ENCODE peak calls at places on chromosomes 16 and 17, in nine cellular contexts. P is CD4-positive, alpha-beta memory T cell; M is aorta; F is colonic mucosa; K is tibial artery; A is uterus; W is pancreas; J is heart right ventricle; U is thoracic aorta. I is an unnamed sample.
A peak's percentile ranks its signal among the peaks of the same experiment; 100 is the strongest.

GRCh38 chr17:15483416-15483815 is 16.0 kb upstream of the CDRT4 start:
- DNase-seq in F (no peak), U (no peak), M (no peak), K (no peak), P (no peak), J (no peak), A (no peak), W (no peak), I (no peak)

GRCh38 chr16:50547340-50547865 is 793 bp upstream of the NKD1 start:
- DNase-seq in W (peak; percentile 74), A (peak; percentile 45), U (no peak), K (peak; percentile 44), P (peak; percentile 88), M (peak; percentile 87), J (peak; percentile 36), F (peak; percentile 57), I (peak; percentile 79)

GRCh38 chr16:31453255-31454204 is 5.8 kb upstream of the ARMC5 start:
- DNase-seq in W (no peak), M (no peak), K (peak; percentile 68), U (no peak), P (no peak), J (no peak), A (no peak), F (no peak), I (peak; percentile 71)

GRCh38 chr16:31105677-31106213 is 2.4 kb upstream of the BCKDK start:
- DNase-seq in F (peak; percentile 91), J (peak; percentile 92), W (peak; percentile 85), U (peak; percentile 53), K (peak; percentile 72), P (peak; percentile 61), M (peak; percentile 95), A (peak; percentile 81), I (peak; percentile 96)

GRCh38 chr17:19485800-19486340 is 47.8 kb upstream of the SLC47A1 start:
- DNase-seq in K (no peak), A (no peak), M (peak; percentile 8), P (no peak), J (no peak), F (no peak), W (no peak), U (no peak), I (no peak)

GRCh38 chr17:60284709-60285108 is 107.2 kb downstream of the USP32 start:
- DNase-seq in W (no peak), A (no peak), J (no peak), U (no peak), P (no peak), K (no peak), F (no peak), M (no peak), I (no peak)

GRCh38 chr17:77125432-77125901 is 15.3 kb upstream of the SEC14L1 start:
- DNase-seq in J (no peak), F (no peak), M (no peak), A (no peak), U (no peak), P (no peak), W (no peak), K (no peak), I (no peak)

GRCh38 chr17:80453980-80454556 is 22.3 kb downstream of the NPTX1 start:
- DNase-seq in A (no peak), J (no peak), P (no peak), K (no peak), W (no peak), M (no peak), F (peak; percentile 28), U (no peak), I (no peak)

GRCh38 chr17:78365561-78366108 is 5.8 kb upstream of the SOCS3 start:
- DNase-seq in J (no peak), U (no peak), A (no peak), K (no peak), F (peak; percentile 18), W (no peak), M (no peak), P (no peak), I (peak; percentile 69)

GRCh38 chr16:88803264-88803987 is at the start of gene CDT1:
- DNase-seq in M (peak; percentile 95), F (peak; percentile 83), P (peak; percentile 84), W (peak; percentile 67), A (peak; percentile 78), J (peak; percentile 89), U (no peak), K (peak; percentile 65), I (peak; percentile 96)

GRCh38 chr16:51150159-51150893 is 744 bp downstream of the SALL1 start:
- DNase-seq in P (no peak), J (no peak), M (no peak), U (no peak), A (peak; percentile 36), K (no peak), W (no peak), F (no peak), I (no peak)

GRCh38 chr16:1960665-1961630 is 1.6 kb downstream of the NDUFB10 start:
- DNase-seq in U (no peak), K (no peak), M (no peak), J (no peak), A (no peak), W (no peak), F (no peak), P (peak; percentile 39), I (peak; percentile 45)

GRCh38 chr16:84869464-84869863 is 49.7 kb downstream of the CRISPLD2 start:
- DNase-seq in W (no peak), A (no peak), J (no peak), K (no peak), M (no peak), F (no peak), P (no peak), U (no peak), I (peak; percentile 4)

GRCh38 chr17:4735825-4736651 is 3.6 kb upstream of the ZMYND15 start:
- DNase-seq in W (no peak), U (no peak), K (peak; percentile 62), A (no peak), P (no peak), M (no peak), J (no peak), F (no peak), I (no peak)

GRCh38 chr17:57553525-57553924 is 191.6 kb downstream of the CCDC182 start:
- DNase-seq in F (no peak), W (no peak), J (no peak), U (no peak), A (no peak), M (no peak), K (no peak), P (no peak), I (no peak)
- H3K27ac ChIP-seq in F (no peak overlapping the region), W (no peak overlapping the region), J (no peak overlapping the region), U (no peak overlapping the region), A (peak overlapping the region; percentile 11), M (no peak overlapping the region), K (no peak overlapping the region), P (no peak overlapping the region), I (no peak overlapping the region)

GRCh38 chr17:181213-182163 is at the start of gene DOC2B:
- DNase-seq in A (no peak), M (peak; percentile 86), P (no peak), F (peak; percentile 38), J (peak; percentile 63), U (no peak), W (peak; percentile 72), K (no peak), I (peak; percentile 85)

GRCh38 chr17:182164-182751 is 808 bp upstream of the DOC2B start:
- DNase-seq in W (peak; percentile 93), K (no peak), P (no peak), U (no peak), A (no peak), M (no peak), J (no peak), F (no peak), I (peak; percentile 63)

GRCh38 chr17:185445-186138 is 4.1 kb upstream of the DOC2B start:
- DNase-seq in W (no peak), P (no peak), F (no peak), A (no peak), J (no peak), M (no peak), K (no peak), U (no peak), I (peak; percentile 10)

GRCh38 chr17:180380-181212 is 854 bp downstream of the DOC2B start:
- DNase-seq in K (no peak), U (no peak), W (peak; percentile 41), F (no peak), P (no peak), J (peak; percentile 42), M (no peak), A (no peak), I (peak; percentile 45)

DNA sequence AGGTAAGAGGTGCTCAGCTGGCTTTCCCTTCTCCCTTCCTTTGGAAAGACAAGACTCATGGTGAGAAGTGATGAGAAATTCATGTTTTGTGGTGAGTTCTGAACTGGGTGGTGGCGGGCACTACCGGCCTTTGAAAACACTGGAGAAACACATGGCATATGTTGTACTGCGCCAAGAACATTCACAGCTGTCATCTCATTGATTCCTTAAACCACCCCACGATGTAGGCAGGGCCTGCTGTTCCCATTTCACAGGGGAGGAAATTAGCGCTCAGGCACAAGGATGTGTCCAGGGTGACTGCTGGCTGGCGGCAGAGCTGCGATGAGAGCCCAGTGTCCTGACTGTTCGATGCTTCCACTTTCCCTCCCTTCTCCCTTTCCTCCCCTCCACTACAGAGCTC is 1.6 kb upstream of the DOC2B start:
- DNase-seq in M (no peak), K (no peak), U (no peak), A (no peak), P (no peak), F (no peak), J (no peak), W (no peak), I (no peak)
- H3K27me3 ChIP-seq in M (no peaks in the 10 kb centered on the region), K (no peaks in the 10 kb centered on the region), U (no peaks in the 10 kb centered on the region), A (no peaks in the 10 kb centered on the region), P (peaks cover 9% of the 10 kb centered on the region), F (peaks cover 23% of the 10 kb centered on the region), J (peaks cover 53% of the 10 kb centered on the region), W (no peaks in the 10 kb centered on the region), I (no peaks in the 10 kb centered on the region)

GRCh38 chr16:86375370-86375769 is 135.0 kb upstream of the FOXF1 start:
- DNase-seq in W (no peak), F (no peak), U (no peak), J (no peak), M (no peak), P (no peak), K (no peak), A (no peak), I (no peak)
- H3K9me3 ChIP-seq in W (no peaks in the 10 kb centered on the region), F (no peaks in the 10 kb centered on the region), U (peaks cover 6% of the 10 kb centered on the region), J (no peaks in the 10 kb centered on the region), M (peaks cover 2% of the 10 kb centered on the region), P (no peaks in the 10 kb centered on the region), K (peaks cover 14% of the 10 kb centered on the region), A (no peaks in the 10 kb centered on the region), I (no peaks in the 10 kb centered on the region)

GRCh38 chr16:73051903-73052302 is 4.0 kb upstream of the ZFHX3 start:
- DNase-seq in K (no peak), U (no peak), W (no peak), A (no peak), M (no peak), F (no peak), J (no peak), P (no peak), I (no peak)
- H3K27ac ChIP-seq in K (peak overlapping the region; percentile 99), U (peak overlapping the region; percentile 99), W (peak overlapping the region; percentile 30), A (peak overlapping the region; percentile 99), M (peak overlapping the region; percentile 100), F (no peak overlapping the region), J (peak overlapping the region; percentile 95), P (no peak overlapping the region), I (no peak overlapping the region)